ENCODE peak calls at places on chromosome 12, in seven cellular contexts. T is dorsolateral prefrontal cortex; L is H7; D is amniotic epithelial cell; N is stimulated activated CD8-positive, alpha-beta memory T cell treated with anti-CD3 and anti-CD28 coated beads, Interleukin-2, amount 100 ng/mL, for 1 hour; R is activated CD8-positive, alpha-beta memory T cell treated with anti-CD3 and anti-CD28 coated beads for 48 hours; S is lung. Q is an unnamed sample.

GRCh38 chr12:7628401-7628961 is 37.2 kb downstream of the APOBEC1 start:
- DNase-seq in D (no peak), R (no peak), S (no peak), T (no peak), N (no peak), L (peak; percentile 82), Q (no peak)

GRCh38 chr12:123743002-123743401 is 19.1 kb upstream of the DNAH10 start:
- DNase-seq in S (no peak), L (no peak), N (no peak), T (no peak), D (no peak), R (no peak), Q (no peak)

GRCh38 chr12:6303046-6303445 is 7.4 kb upstream of the PLEKHG6 start:
- DNase-seq in R (no peak), N (no peak), D (no peak), S (no peak), T (no peak), L (no peak), Q (no peak)

GRCh38 chr12:127300753-127301152 is 966.2 kb upstream of the TMEM132C start:
- DNase-seq in R (no peak), T (no peak), S (no peak), N (no peak), D (no peak), L (no peak), Q (no peak)

GRCh38 chr12:113359133-113359938 is 949 bp downstream of the PLBD2 start:
- DNase-seq in S (peak; percentile 39), N (no peak), R (no peak), D (no peak), T (peak; percentile 85), L (no peak), Q (no peak)

GRCh38 chr12:45388545-45388944 is 172.7 kb downstream of the ANO6 start:
- DNase-seq in D (peak; percentile 51), S (no peak), L (peak; percentile 50), R (no peak), T (no peak), N (no peak), Q (no peak)

GRCh38 chr12:49875115-49875720 is 28.5 kb downstream of the FAIM2 start:
- DNase-seq in S (no peak), D (no peak), L (no peak), R (no peak), N (no peak), T (peak; percentile 20), Q (no peak)

GRCh38 chr12:452667-453210 is 7.0 kb upstream of the B4GALNT3 start:
- DNase-seq in N (no peak), L (no peak), R (peak; percentile 55), D (no peak), T (no peak), S (no peak), Q (no peak)

GRCh38 chr12:53575502-53576264 is 50.5 kb downstream of the ATF7 start:
- DNase-seq in S (no peak), L (no peak), R (no peak), T (no peak), D (peak; percentile 84), N (no peak), Q (no peak)

GRCh38 chr12:32987526-32987925 is 90.9 kb upstream of the PKP2 start:
- DNase-seq in S (no peak), N (no peak), R (no peak), L (no peak), T (no peak), D (no peak), Q (no peak)

GRCh38 chr12:124036117-124037109 is 63.4 kb downstream of the ZNF664 start:
- DNase-seq in S (no peak), T (peak; percentile 56), L (peak; percentile 74), R (no peak), N (no peak), D (peak; percentile 36), Q (no peak)

GRCh38 chr12:89335452-89336244 is 16.7 kb downstream of the DUSP6 start:
- DNase-seq in S (no peak), R (no peak), L (no peak), N (no peak), T (no peak), D (no peak), Q (no peak)

GRCh38 chr12:87827638-87828264 is 201.4 kb downstream of the C12orf50 start:
- DNase-seq in R (no peak), D (peak; percentile 88), L (no peak), T (no peak), N (no peak), S (no peak), Q (no peak)

GRCh38 chr12:54384591-54385041 is at the start of gene ZNF385A:
- DNase-seq in L (peak; percentile 63), R (no peak), S (no peak), T (no peak), N (no peak), D (no peak), Q (no peak)

GRCh38 chr12:105936496-105936895 is 202.3 kb downstream of the NUAK1 start:
- DNase-seq in N (no peak), T (no peak), L (no peak), R (no peak), S (no peak), D (no peak), Q (no peak)

GRCh38 chr12:52277486-52278245 is 3.2 kb downstream of the KRT86 start:
- DNase-seq in R (no peak), L (no peak), T (no peak), N (no peak), S (no peak), D (no peak), Q (no peak)

GRCh38 chr12:127964717-127965116 is 302.3 kb upstream of the TMEM132C start:
- DNase-seq in R (no peak), N (no peak), S (no peak), L (no peak), T (no peak), D (no peak), Q (no peak)

GRCh38 chr12:12881495-12881894 is 9.9 kb upstream of the GPRC5A start:
- DNase-seq in T (no peak), R (no peak), L (no peak), N (no peak), S (no peak), D (peak; percentile 41), Q (no peak)

GRCh38 chr12:5200276-5201087 is 156.8 kb downstream of the KCNA5 start:
- DNase-seq in S (no peak), L (peak; percentile 86), R (no peak), T (no peak), D (no peak), N (no peak), Q (peak; percentile 29)

GRCh38 chr12:38761636-38762342 is 143.6 kb downstream of the CPNE8 start:
- DNase-seq in S (no peak), D (no peak), T (no peak), N (no peak), R (no peak), L (no peak), Q (no peak)

GRCh38 chr12:25866586-25867378 is 91.7 kb upstream of the RASSF8 start:
- DNase-seq in L (no peak), T (no peak), R (no peak), D (peak; percentile 66), N (no peak), S (no peak), Q (no peak)

GRCh38 chr12:4133636-4134433 is 139.7 kb upstream of the CCND2 start:
- DNase-seq in D (no peak), N (no peak), R (no peak), L (peak; percentile 46), S (no peak), T (no peak), Q (no peak)

GRCh38 chr12:89085421-89085820 is 266.9 kb downstream of the DUSP6 start:
- DNase-seq in L (no peak), T (no peak), S (no peak), R (no peak), D (no peak), N (no peak), Q (no peak)

GRCh38 chr12:22453511-22453910 is 90.8 kb downstream of the C2CD5 start:
- DNase-seq in T (no peak), L (no peak), N (no peak), S (no peak), D (no peak), R (no peak), Q (no peak)

GRCh38 chr12:131617596-131618302 is 93.1 kb upstream of the SFSWAP start:
- DNase-seq in D (no peak), T (no peak), S (no peak), L (peak; percentile 58), N (no peak), R (no peak), Q (no peak)

GRCh38 chr12:113062502-113063395 is 6.2 kb downstream of the DTX1 start:
- DNase-seq in N (no peak), L (peak; percentile 63), R (no peak), T (no peak), S (no peak), D (no peak), Q (no peak)

GRCh38 chr12:1800646-1801284 is 19.6 kb upstream of the LRTM2 start:
- DNase-seq in S (no peak), T (peak; percentile 57), D (no peak), R (no peak), N (no peak), L (peak; percentile 82), Q (no peak)

GRCh38 chr12:121949643-121950397 is 31.4 kb downstream of the CFAP251 start:
- DNase-seq in R (no peak), L (no peak), T (no peak), D (peak; percentile 98), N (no peak), S (no peak), Q (no peak)

GRCh38 chr12:132587781-132588180 is 22.6 kb downstream of the LRCOL1 start:
- DNase-seq in T (no peak), R (no peak), S (no peak), D (no peak), L (no peak), N (no peak), Q (no peak)

GRCh38 chr12:59084758-59085383 is 164.6 kb upstream of the LRIG3 start:
- DNase-seq in L (peak; percentile 13), S (no peak), T (no peak), R (no peak), N (no peak), D (peak; percentile 13), Q (no peak)

GRCh38 chr12:62123721-62124203 is 136.4 kb upstream of the USP15 start:
- DNase-seq in S (no peak), R (no peak), D (peak; percentile 46), T (peak; percentile 40), N (no peak), L (peak; percentile 6), Q (no peak)

GRCh38 chr12:121523741-121524140 is 57.1 kb downstream of the KDM2B start:
- DNase-seq in L (peak; percentile 27), N (no peak), D (no peak), S (no peak), T (peak; percentile 39), R (no peak), Q (no peak)

GRCh38 chr12:108722992-108723766 is 8.1 kb downstream of the CORO1C start:
- DNase-seq in R (no peak), S (peak; percentile 39), T (no peak), D (peak; percentile 89), N (no peak), L (no peak), Q (no peak)

GRCh38 chr12:48768147-48768546 is 20.7 kb downstream of the ADCY6 start:
- DNase-seq in T (no peak), N (no peak), R (no peak), D (no peak), L (peak; percentile 79), S (no peak), Q (no peak)

GRCh38 chr12:56995930-56996496 is 10.3 kb downstream of the ZBTB39 start:
- DNase-seq in R (no peak), D (no peak), N (no peak), S (no peak), T (no peak), L (no peak), Q (no peak)

GRCh38 chr12:70249903-70250302 is 6.7 kb downstream of the CNOT2 start:
- DNase-seq in N (no peak), D (no peak), L (no peak), T (no peak), R (no peak), S (no peak), Q (no peak)

GRCh38 chr12:101670007-101670671 is 27.3 kb upstream of the CHPT1 start:
- DNase-seq in D (peak; percentile 84), T (no peak), N (no peak), S (peak; percentile 35), L (peak; percentile 14), R (no peak), Q (no peak)

GRCh38 chr12:95173392-95174251 is 43.6 kb downstream of the FGD6 start:
- DNase-seq in N (no peak), T (peak; percentile 28), D (peak; percentile 97), L (no peak), S (peak; percentile 58), R (no peak), Q (no peak)

Q was measured in NK-92 treated with Interleukin-12 subunit alpha and Interleukin-12 subunit beta, amount 100 ng/mL, for 24 hours.